ENCODE peak calls at places on chromosome 15, in eight cellular contexts. Z is CD8-positive, alpha-beta T cell; M is HFF-Myc; E is IMR-90; J is psoas muscle; V is fibroblast of lung; T is astrocyte of the spinal cord; N is HL-60. U is an unnamed sample.

GRCh38 chr15:90143176-90143655 is 40.9 kb upstream of the IDH2 start:
- DNase-seq in V (peak), Z (peak), E (peak), T (peak), J (peak), M (no peak), N (peak), U (peak)

GRCh38 chr15:81002254-81003022 is 1.7 kb downstream of the TLNRD1 start:
- DNase-seq in V (no peak), E (no peak), Z (peak), N (no peak), M (no peak), T (no peak), J (peak), U (no peak)

GRCh38 chr15:45099549-45100165 is 14.3 kb downstream of the DUOX2 start:
- DNase-seq in M (no peak), J (no peak), N (no peak), E (no peak), T (no peak), V (no peak), Z (no peak), U (no peak)

GRCh38 chr15:45121706-45122417 is 7.7 kb downstream of the DUOXA2 start:
- DNase-seq in T (peak), E (peak), M (peak), Z (no peak), J (no peak), N (no peak), V (peak), U (peak)

GRCh38 chr15:56996093-56996492 is 77.6 kb downstream of the TCF12 start:
- DNase-seq in M (no peak), V (no peak), T (no peak), J (no peak), N (no peak), E (no peak), Z (no peak), U (no peak)

GRCh38 chr15:51737538-51738305 is at the start of gene LYSMD2:
- DNase-seq in T (peak), N (no peak), Z (peak), E (peak), J (peak), M (no peak), V (peak), U (no peak)

GRCh38 chr15:78374436-78375393 is 34.6 kb downstream of the CRABP1 start:
- DNase-seq in T (no peak), V (no peak), N (peak), J (no peak), M (no peak), E (no peak), Z (no peak), U (peak)

GRCh38 chr15:45338417-45338816 is 39.9 kb downstream of the GATM start:
- DNase-seq in V (no peak), Z (no peak), T (no peak), J (no peak), E (no peak), M (no peak), N (no peak), U (no peak)

GRCh38 chr15:96362001-96362758 is 31.7 kb downstream of the NR2F2 start:
- DNase-seq in N (no peak), E (no peak), J (no peak), M (no peak), T (no peak), Z (no peak), V (no peak), U (no peak)

GRCh38 chr15:68313501-68314390 is 36.2 kb downstream of the FEM1B start:
- DNase-seq in N (no peak), J (no peak), T (no peak), Z (no peak), M (no peak), E (no peak), V (no peak), U (peak)

GRCh38 chr15:45640610-45641009 is 5.8 kb downstream of the SQOR start:
- DNase-seq in T (peak), J (no peak), Z (no peak), N (no peak), M (peak), E (peak), V (peak), U (no peak)

GRCh38 chr15:88061452-88061851 is 195.1 kb downstream of the NTRK3 start:
- DNase-seq in E (no peak), V (no peak), T (no peak), Z (no peak), M (no peak), J (no peak), N (no peak), U (no peak)

GRCh38 chr15:90610220-90610619 is 80.5 kb downstream of the CRTC3 start:
- DNase-seq in Z (no peak), N (no peak), J (no peak), V (peak), T (peak), E (peak), M (no peak), U (no peak)

GRCh38 chr15:75203908-75204263 is 2.2 kb downstream of the C15orf39 start:
- DNase-seq in V (no peak), J (no peak), M (no peak), E (no peak), N (no peak), Z (no peak), T (no peak), U (no peak)

GRCh38 chr15:74651251-74651741 is 35.7 kb downstream of the CLK3 start:
- DNase-seq in V (no peak), Z (no peak), J (no peak), T (peak), M (no peak), N (no peak), E (no peak), U (no peak)

GRCh38 chr15:101105059-101105851 is 146.6 kb downstream of the CHSY1 start:
- DNase-seq in V (no peak), T (peak), M (no peak), E (peak), Z (no peak), J (peak), N (no peak), U (no peak)

GRCh38 chr15:78740904-78741274 is 70.4 kb downstream of the ADAMTS7 start:
- DNase-seq in T (no peak), V (no peak), M (no peak), N (no peak), J (no peak), Z (no peak), E (no peak), U (no peak)

GRCh38 chr15:74025436-74025835 is 30.9 kb downstream of the PML start:
- DNase-seq in E (peak), V (no peak), T (no peak), Z (no peak), M (no peak), J (no peak), N (no peak), U (no peak)

GRCh38 chr15:96924570-96924969 is 594.1 kb downstream of the NR2F2 start:
- DNase-seq in M (no peak), Z (no peak), V (no peak), E (no peak), J (no peak), N (peak), T (no peak), U (no peak)

GRCh38 chr15:39493393-39494067 is 87.3 kb upstream of the THBS1 start:
- DNase-seq in Z (no peak), J (no peak), N (no peak), V (no peak), T (no peak), E (no peak), M (no peak), U (no peak)

GRCh38 chr15:57422113-57422754 is 45.9 kb downstream of the CGNL1 start:
- DNase-seq in V (no peak), T (no peak), J (no peak), Z (no peak), M (no peak), N (no peak), E (no peak), U (no peak)

GRCh38 chr15:69893863-69894262 is 203.9 kb downstream of the TLE3 start:
- DNase-seq in E (peak), V (peak), J (peak), M (peak), T (peak), Z (no peak), N (no peak), U (no peak)

GRCh38 chr15:78035319-78035718 is 42.2 kb downstream of the TBC1D2B start:
- DNase-seq in V (no peak), Z (peak), E (no peak), T (no peak), J (no peak), M (no peak), N (no peak), U (peak)

GRCh38 chr15:43268111-43269105 is 1.7 kb upstream of the TGM5 start:
- DNase-seq in V (no peak), J (no peak), M (no peak), Z (no peak), E (no peak), T (peak), N (peak), U (no peak)
- TF ChIP-seq CTCF in V (peak), J (peak), M (peak), Z (no peak), E (peak), T (peak), N (peak), U (no peak)

DNA sequence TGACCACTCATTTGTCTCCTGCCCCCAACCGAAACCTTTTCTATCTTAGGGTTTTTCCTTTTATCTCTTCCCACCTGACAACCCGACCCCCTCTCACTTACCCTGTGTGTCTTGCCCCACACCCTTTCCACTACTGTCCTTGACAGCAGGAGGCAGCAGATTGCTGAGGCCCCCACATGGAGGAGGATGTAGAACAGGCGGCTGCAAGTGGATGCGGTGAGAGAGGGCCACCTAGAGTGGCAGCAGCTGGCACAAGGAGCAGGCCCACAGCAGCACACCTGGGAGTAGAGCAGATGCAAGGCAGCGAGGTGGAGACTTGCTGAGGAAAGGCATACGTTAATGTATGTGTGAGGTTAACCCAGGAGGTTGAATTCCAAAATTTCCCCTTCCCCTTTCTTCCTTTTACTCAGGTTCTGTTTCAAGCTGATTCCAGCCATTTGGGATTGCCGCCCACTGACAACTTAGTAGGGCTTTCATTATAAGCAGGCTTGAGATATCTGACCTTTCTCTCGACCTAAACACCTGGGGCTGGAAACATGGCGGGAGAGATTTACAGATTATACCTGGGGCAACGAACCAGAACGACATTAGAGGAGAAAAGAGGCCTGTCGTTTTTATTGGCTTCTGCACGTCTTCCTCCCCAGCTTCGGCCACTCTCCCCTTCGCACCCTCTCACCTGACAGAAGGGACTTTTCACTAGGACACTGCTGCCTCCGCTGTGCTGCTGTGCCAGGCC is 643 bp downstream of the SERINC4 start:
- DNase-seq in V (no peak), T (no peak), M (no peak), E (no peak), N (no peak), Z (no peak), J (no peak), U (no peak)
- TF ChIP-seq CTCF in V (no peak), T (no peak), M (no peak), E (no peak), N (no peak), Z (no peak), J (no peak), U (no peak)

GRCh38 chr15:35697549-35698299 is 151.8 kb upstream of the DPH6 start:
- DNase-seq in V (peak), T (peak), E (peak), Z (no peak), N (no peak), J (no peak), M (peak), U (no peak)
- TF ChIP-seq CTCF in V (no peak), T (no peak), E (no peak), Z (no peak), N (no peak), J (no peak), M (no peak), U (no peak)

GRCh38 chr15:49900836-49901235 is 218.2 kb downstream of the ATP8B4 start:
- DNase-seq in V (no peak), Z (no peak), T (no peak), E (no peak), J (no peak), N (no peak), M (no peak), U (no peak)

GRCh38 chr15:49904296-49904695 is 214.7 kb downstream of the ATP8B4 start:
- DNase-seq in Z (no peak), M (no peak), J (no peak), V (no peak), T (no peak), E (no peak), N (no peak), U (no peak)

GRCh38 chr15:49902791-49903481 is 216.1 kb downstream of the ATP8B4 start:
- DNase-seq in M (no peak), N (no peak), V (peak), J (no peak), Z (no peak), E (peak), T (peak), U (no peak)

GRCh38 chr15:49900036-49900435 is 219.0 kb downstream of the ATP8B4 start:
- DNase-seq in N (no peak), M (no peak), T (no peak), Z (no peak), V (peak), E (peak), J (no peak), U (no peak)

DNA sequence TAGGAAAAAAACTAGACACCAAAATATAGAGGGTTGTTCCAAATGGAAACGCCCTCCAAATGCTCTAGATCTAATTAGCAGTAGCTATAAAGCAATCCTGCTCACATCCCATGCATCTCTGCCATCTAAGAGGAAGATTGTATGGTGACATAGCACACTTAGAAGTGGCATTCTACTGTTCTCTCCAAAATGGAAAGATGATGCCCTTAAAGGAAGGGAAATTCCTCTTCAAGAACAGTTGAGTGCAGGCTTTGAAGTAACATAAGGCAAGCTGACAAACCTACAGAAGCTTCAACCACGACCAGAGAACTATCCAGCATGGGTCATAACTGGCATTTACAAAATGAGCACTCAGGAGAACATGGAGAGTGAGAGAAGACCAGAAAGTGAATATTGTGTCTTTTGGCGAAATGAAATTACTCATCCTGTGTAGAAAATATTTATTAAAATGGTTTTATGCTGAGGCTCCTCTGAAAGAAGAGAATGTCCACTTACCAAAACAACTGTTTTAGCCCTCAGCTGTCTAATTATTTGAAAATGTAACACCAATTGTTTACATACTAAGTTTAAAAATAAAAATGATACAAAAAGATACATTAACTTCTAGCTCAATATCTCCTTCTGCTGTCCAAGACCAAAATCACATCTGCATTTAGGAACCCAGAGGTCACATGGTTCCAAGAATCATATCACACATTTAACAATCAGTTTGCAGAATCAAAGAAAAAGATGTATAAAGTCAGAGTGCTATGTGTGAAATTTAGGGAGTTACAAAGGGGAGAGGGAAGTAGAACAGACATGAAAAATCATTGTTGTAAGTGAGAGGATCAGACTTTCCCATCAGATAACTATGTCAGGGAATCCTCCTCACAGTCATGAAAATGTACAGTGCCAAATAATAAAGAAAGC is 216.9 kb downstream of the ATP8B4 start:
- DNase-seq in E (peak), N (no peak), T (peak), M (no peak), Z (no peak), V (peak), J (no peak), U (no peak)
- TF ChIP-seq CTCF in E (peak), N (no peak), T (peak), M (peak), Z (no peak), V (peak), J (peak), U (no peak)

DNA sequence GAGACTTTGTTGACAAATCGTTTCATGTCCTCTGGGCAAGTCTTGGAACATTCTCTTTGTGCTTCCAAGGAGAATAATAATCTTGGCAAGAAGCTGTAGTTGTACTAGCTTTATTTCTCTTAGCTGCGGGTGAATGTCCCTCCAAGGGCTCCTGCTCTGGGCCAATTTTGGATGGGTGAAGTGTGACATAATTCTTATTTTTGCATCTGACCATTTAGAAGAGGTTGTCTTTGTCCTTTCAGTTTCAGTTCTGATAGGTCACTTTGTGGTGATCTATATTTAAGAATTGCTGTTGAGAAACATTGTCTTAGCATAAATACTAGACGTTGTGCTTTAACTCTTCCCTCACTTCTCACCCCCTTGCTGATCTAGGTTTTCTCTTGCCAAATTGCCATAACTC is 164.8 kb upstream of the RORA start:
- DNase-seq in V (peak), J (peak), M (no peak), N (no peak), Z (no peak), E (no peak), T (peak), U (no peak)
- TF ChIP-seq CTCF in V (no peak), J (no peak), M (no peak), N (no peak), Z (no peak), E (no peak), T (no peak), U (no peak)

DNA sequence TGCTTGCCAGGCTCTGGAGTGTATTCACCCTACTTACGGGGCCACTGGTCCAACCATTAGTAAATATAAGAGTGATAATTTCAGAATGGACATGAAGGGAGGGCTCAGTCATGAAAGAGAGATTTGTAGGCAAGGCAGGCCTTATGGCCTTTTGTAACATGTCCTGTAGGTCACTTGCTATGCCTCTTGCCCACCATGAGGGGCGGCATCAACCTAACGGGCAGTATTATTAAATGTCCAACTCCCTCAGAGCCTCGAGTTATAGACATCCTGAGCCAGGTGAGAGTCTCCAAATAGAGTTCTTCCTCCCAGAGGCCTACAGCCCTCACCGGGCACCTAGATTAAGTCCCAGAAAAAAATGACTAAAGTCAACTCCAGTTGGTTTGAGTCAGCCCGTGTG is 30.2 kb downstream of the ONECUT1 start:
- DNase-seq in Z (no peak), M (no peak), T (no peak), V (no peak), E (no peak), J (no peak), N (no peak), U (no peak)
- TF ChIP-seq CTCF in Z (no peak), M (no peak), T (no peak), V (no peak), E (no peak), J (no peak), N (no peak), U (no peak)

GRCh38 chr15:64905119-64905831 is 6.4 kb upstream of the ANKDD1A start:
- DNase-seq in M (no peak), V (peak), E (peak), Z (peak), J (peak), T (peak), N (no peak), U (peak)
- TF ChIP-seq CTCF in M (peak), V (peak), E (peak), Z (peak), J (peak), T (peak), N (peak), U (peak)

U was measured in CD14-positive monocyte.